ENCODE peak calls at places on chromosome 4, in eight cellular contexts. One of them, this sample, is unnamed.

GRCh38 chr4:127188847-127189246 is 443.9 kb upstream of the INTU start:
- DNase-seq in HFF-Myc: peak
- DNase-seq in left lung: no peak
- DNase-seq in thoracic aorta: no peak
- DNase-seq in heart right ventricle: no peak
- DNase-seq in heart left ventricle: no peak
- DNase-seq in PC-3: peak
- DNase-seq in foreskin fibroblast: no peak
- DNase-seq in this sample: no peak

GRCh38 chr4:98092833-98093439 is 50.3 kb downstream of the STPG2 start:
- DNase-seq in HFF-Myc: peak
- DNase-seq in left lung: no peak
- DNase-seq in thoracic aorta: no peak
- DNase-seq in heart right ventricle: no peak
- DNase-seq in heart left ventricle: no peak
- DNase-seq in PC-3: peak
- DNase-seq in foreskin fibroblast: peak
- DNase-seq in this sample: peak

GRCh38 chr4:164866817-164867490 is 10.0 kb upstream of the APELA start:
- DNase-seq in HFF-Myc: no peak
- DNase-seq in left lung: no peak
- DNase-seq in thoracic aorta: no peak
- DNase-seq in heart right ventricle: no peak
- DNase-seq in heart left ventricle: no peak
- DNase-seq in PC-3: no peak
- DNase-seq in foreskin fibroblast: no peak
- DNase-seq in this sample: no peak

GRCh38 chr4:22192302-22192645 is 243.7 kb upstream of the KCNIP4 start:
- DNase-seq in HFF-Myc: no peak
- DNase-seq in left lung: no peak
- DNase-seq in thoracic aorta: no peak
- DNase-seq in heart right ventricle: no peak
- DNase-seq in heart left ventricle: no peak
- DNase-seq in PC-3: no peak
- DNase-seq in foreskin fibroblast: no peak
- DNase-seq in this sample: no peak

GRCh38 chr4:184400375-184400870 is 73.9 kb downstream of the IRF2 start:
- DNase-seq in HFF-Myc: peak
- DNase-seq in left lung: no peak
- DNase-seq in thoracic aorta: peak
- DNase-seq in heart right ventricle: no peak
- DNase-seq in heart left ventricle: no peak
- DNase-seq in PC-3: peak
- DNase-seq in foreskin fibroblast: peak
- DNase-seq in this sample: peak

GRCh38 chr4:99811117-99811516 is 5.5 kb upstream of the DAPP1 start:
- DNase-seq in HFF-Myc: no peak
- DNase-seq in left lung: no peak
- DNase-seq in thoracic aorta: no peak
- DNase-seq in heart right ventricle: no peak
- DNase-seq in heart left ventricle: no peak
- DNase-seq in PC-3: no peak
- DNase-seq in foreskin fibroblast: no peak
- DNase-seq in this sample: no peak

GRCh38 chr4:129223955-129224354 is 128.0 kb downstream of the C4orf33 start:
- DNase-seq in HFF-Myc: no peak
- DNase-seq in left lung: no peak
- DNase-seq in thoracic aorta: no peak
- DNase-seq in heart right ventricle: no peak
- DNase-seq in heart left ventricle: no peak
- DNase-seq in PC-3: no peak
- DNase-seq in foreskin fibroblast: no peak
- DNase-seq in this sample: no peak

GRCh38 chr4:40887690-40888089 is 137.9 kb downstream of the NSUN7 start:
- DNase-seq in HFF-Myc: no peak
- DNase-seq in left lung: no peak
- DNase-seq in thoracic aorta: no peak
- DNase-seq in heart right ventricle: no peak
- DNase-seq in heart left ventricle: no peak
- DNase-seq in PC-3: no peak
- DNase-seq in foreskin fibroblast: peak
- DNase-seq in this sample: no peak

GRCh38 chr4:140485939-140486338 is 12.2 kb downstream of the MGAT4D start:
- DNase-seq in HFF-Myc: no peak
- DNase-seq in left lung: no peak
- DNase-seq in thoracic aorta: no peak
- DNase-seq in heart right ventricle: no peak
- DNase-seq in heart left ventricle: no peak
- DNase-seq in PC-3: no peak
- DNase-seq in foreskin fibroblast: no peak
- DNase-seq in this sample: no peak

GRCh38 chr4:52751349-52751911 is at the start of gene ERVMER34-1:
- DNase-seq in HFF-Myc: no peak
- DNase-seq in left lung: peak
- DNase-seq in thoracic aorta: no peak
- DNase-seq in heart right ventricle: peak
- DNase-seq in heart left ventricle: peak
- DNase-seq in PC-3: peak
- DNase-seq in foreskin fibroblast: peak
- DNase-seq in this sample: no peak

GRCh38 chr4:73751166-73751565 is 10.8 kb downstream of the CXCL8 start:
- DNase-seq in HFF-Myc: no peak
- DNase-seq in left lung: no peak
- DNase-seq in thoracic aorta: no peak
- DNase-seq in heart right ventricle: no peak
- DNase-seq in heart left ventricle: no peak
- DNase-seq in PC-3: no peak
- DNase-seq in foreskin fibroblast: no peak
- DNase-seq in this sample: no peak

GRCh38 chr4:20809796-20810195 is 109.5 kb downstream of the PACRGL start:
- DNase-seq in HFF-Myc: no peak
- DNase-seq in left lung: peak
- DNase-seq in thoracic aorta: no peak
- DNase-seq in heart right ventricle: no peak
- DNase-seq in heart left ventricle: no peak
- DNase-seq in PC-3: peak
- DNase-seq in foreskin fibroblast: no peak
- DNase-seq in this sample: no peak

GRCh38 chr4:6563935-6564645 is 10.9 kb upstream of the MAN2B2 start:
- DNase-seq in HFF-Myc: no peak
- DNase-seq in left lung: no peak
- DNase-seq in thoracic aorta: no peak
- DNase-seq in heart right ventricle: no peak
- DNase-seq in heart left ventricle: no peak
- DNase-seq in PC-3: no peak
- DNase-seq in foreskin fibroblast: no peak
- DNase-seq in this sample: no peak

GRCh38 chr4:7333024-7333780 is 101.5 kb downstream of the PSAPL1 start:
- DNase-seq in HFF-Myc: no peak
- DNase-seq in left lung: peak
- DNase-seq in thoracic aorta: no peak
- DNase-seq in heart right ventricle: no peak
- DNase-seq in heart left ventricle: peak
- DNase-seq in PC-3: no peak
- DNase-seq in foreskin fibroblast: no peak
- DNase-seq in this sample: no peak

GRCh38 chr4:113760094-113760851 is 1.3 kb downstream of the CAMK2D start:
- DNase-seq in HFF-Myc: no peak
- DNase-seq in left lung: peak
- DNase-seq in thoracic aorta: no peak
- DNase-seq in heart right ventricle: no peak
- DNase-seq in heart left ventricle: peak
- DNase-seq in PC-3: peak
- DNase-seq in foreskin fibroblast: no peak
- DNase-seq in this sample: peak

GRCh38 chr4:155761047-155761446 is 2.2 kb downstream of the GUCY1B1 start:
- DNase-seq in HFF-Myc: no peak
- DNase-seq in left lung: no peak
- DNase-seq in thoracic aorta: no peak
- DNase-seq in heart right ventricle: no peak
- DNase-seq in heart left ventricle: no peak
- DNase-seq in PC-3: no peak
- DNase-seq in foreskin fibroblast: no peak
- DNase-seq in this sample: no peak

GRCh38 chr4:155757745-155758265 is 1.0 kb upstream of the GUCY1B1 start:
- DNase-seq in HFF-Myc: no peak
- DNase-seq in left lung: no peak
- DNase-seq in thoracic aorta: no peak
- DNase-seq in heart right ventricle: no peak
- DNase-seq in heart left ventricle: no peak
- DNase-seq in PC-3: no peak
- DNase-seq in foreskin fibroblast: no peak
- DNase-seq in this sample: no peak

GRCh38 chr4:155761916-155762315 is 3.1 kb downstream of the GUCY1B1 start:
- DNase-seq in HFF-Myc: no peak
- DNase-seq in left lung: no peak
- DNase-seq in thoracic aorta: no peak
- DNase-seq in heart right ventricle: no peak
- DNase-seq in heart left ventricle: no peak
- DNase-seq in PC-3: no peak
- DNase-seq in foreskin fibroblast: no peak
- DNase-seq in this sample: no peak

GRCh38 chr4:155759372-155760252 is 791 bp downstream of the GUCY1B1 start:
- DNase-seq in HFF-Myc: no peak
- DNase-seq in left lung: peak
- DNase-seq in thoracic aorta: peak
- DNase-seq in heart right ventricle: peak
- DNase-seq in heart left ventricle: peak
- DNase-seq in PC-3: peak
- DNase-seq in foreskin fibroblast: no peak
- DNase-seq in this sample: no peak

GRCh38 chr4:155758500-155759371 is at the start of gene GUCY1B1:
- DNase-seq in HFF-Myc: peak
- DNase-seq in left lung: peak
- DNase-seq in thoracic aorta: peak
- DNase-seq in heart right ventricle: peak
- DNase-seq in heart left ventricle: peak
- DNase-seq in PC-3: peak
- DNase-seq in foreskin fibroblast: peak
- DNase-seq in this sample: peak
- TF ChIP-seq CTCF in HFF-Myc: no peak
- TF ChIP-seq CTCF in left lung: peak
- TF ChIP-seq CTCF in thoracic aorta: peak
- TF ChIP-seq CTCF in heart right ventricle: peak
- TF ChIP-seq CTCF in heart left ventricle: peak
- TF ChIP-seq CTCF in PC-3: peak
- TF ChIP-seq CTCF in foreskin fibroblast: no peak
- TF ChIP-seq CTCF in this sample: peak

DNA sequence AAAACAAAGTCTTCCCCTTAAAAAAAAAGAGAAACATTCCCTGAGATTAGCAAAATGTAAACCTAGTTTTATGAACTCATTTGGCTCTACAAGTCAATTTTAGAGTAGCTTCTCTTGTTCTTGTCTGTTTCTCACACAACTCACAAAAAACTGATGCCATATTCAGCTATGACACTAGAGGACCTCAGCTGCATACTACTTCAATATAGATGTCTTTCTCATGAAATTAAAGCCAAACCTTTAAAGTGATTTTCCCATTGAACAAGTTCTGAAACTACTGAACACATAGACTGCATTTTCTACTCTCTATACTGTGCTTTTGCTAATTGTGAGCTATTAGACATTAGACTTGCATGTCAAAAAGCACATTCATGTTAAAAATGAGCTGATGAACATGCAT is 49.8 kb downstream of the TBCK start:
- DNase-seq in HFF-Myc: peak
- DNase-seq in left lung: no peak
- DNase-seq in thoracic aorta: no peak
- DNase-seq in heart right ventricle: no peak
- DNase-seq in heart left ventricle: no peak
- DNase-seq in PC-3: peak
- DNase-seq in foreskin fibroblast: no peak
- DNase-seq in this sample: peak
- TF ChIP-seq CTCF in HFF-Myc: peak
- TF ChIP-seq CTCF in left lung: peak
- TF ChIP-seq CTCF in thoracic aorta: peak
- TF ChIP-seq CTCF in heart right ventricle: peak
- TF ChIP-seq CTCF in heart left ventricle: peak
- TF ChIP-seq CTCF in PC-3: peak
- TF ChIP-seq CTCF in foreskin fibroblast: peak
- TF ChIP-seq CTCF in this sample: peak

DNA sequence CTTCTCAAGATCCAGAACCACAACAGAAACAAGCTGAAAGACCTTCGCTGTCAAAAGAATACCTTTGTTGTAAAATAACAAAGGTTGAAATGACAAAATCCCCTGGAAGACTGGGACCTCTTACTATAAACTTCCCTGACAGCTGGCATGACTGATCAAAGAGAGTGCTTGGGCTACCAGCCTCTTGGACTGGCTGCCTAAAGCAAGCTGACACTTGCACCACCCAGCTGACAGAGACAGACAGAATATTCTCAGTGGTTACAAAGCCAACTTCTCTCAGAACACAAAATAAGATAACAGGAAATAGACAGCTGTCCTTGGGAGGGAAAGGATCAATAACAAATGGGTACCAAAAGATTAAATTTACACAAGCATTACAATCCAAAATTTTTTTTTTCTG is 241.7 kb upstream of the SPOCK3 start:
- DNase-seq in HFF-Myc: no peak
- DNase-seq in left lung: no peak
- DNase-seq in thoracic aorta: no peak
- DNase-seq in heart right ventricle: no peak
- DNase-seq in heart left ventricle: no peak
- DNase-seq in PC-3: no peak
- DNase-seq in foreskin fibroblast: no peak
- DNase-seq in this sample: no peak
- TF ChIP-seq CTCF in HFF-Myc: no peak
- TF ChIP-seq CTCF in left lung: no peak
- TF ChIP-seq CTCF in thoracic aorta: no peak
- TF ChIP-seq CTCF in heart right ventricle: no peak
- TF ChIP-seq CTCF in heart left ventricle: no peak
- TF ChIP-seq CTCF in PC-3: no peak
- TF ChIP-seq CTCF in foreskin fibroblast: no peak
- TF ChIP-seq CTCF in this sample: no peak

GRCh38 chr4:137825505-137825904 is 293.2 kb upstream of the PCDH18 start:
- DNase-seq in HFF-Myc: no peak
- DNase-seq in left lung: no peak
- DNase-seq in thoracic aorta: no peak
- DNase-seq in heart right ventricle: no peak
- DNase-seq in heart left ventricle: no peak
- DNase-seq in PC-3: no peak
- DNase-seq in foreskin fibroblast: no peak
- DNase-seq in this sample: no peak

GRCh38 chr4:137823007-137823406 is 290.7 kb upstream of the PCDH18 start:
- DNase-seq in HFF-Myc: no peak
- DNase-seq in left lung: no peak
- DNase-seq in thoracic aorta: no peak
- DNase-seq in heart right ventricle: no peak
- DNase-seq in heart left ventricle: no peak
- DNase-seq in PC-3: no peak
- DNase-seq in foreskin fibroblast: no peak
- DNase-seq in this sample: no peak

DNA sequence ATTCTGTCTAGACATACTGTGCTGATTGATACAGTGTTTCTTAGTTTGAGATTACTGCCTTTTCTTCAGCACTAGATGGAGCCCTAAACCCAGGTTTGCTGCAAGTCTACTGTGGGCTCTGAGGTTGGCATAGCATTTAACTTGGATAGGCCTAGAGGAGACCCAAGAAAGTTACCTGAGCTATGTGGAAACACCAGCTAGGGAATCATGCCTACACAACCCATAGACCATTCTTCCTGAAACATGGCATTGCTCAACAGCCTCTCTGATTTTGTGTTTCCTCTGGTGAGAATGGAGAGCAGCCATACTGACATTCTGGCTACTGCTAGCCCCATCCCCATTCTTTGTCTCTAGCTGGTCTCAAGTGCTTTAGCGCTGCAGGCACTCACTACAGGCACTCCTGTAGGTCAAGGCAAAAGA is 287.7 kb upstream of the PCDH18 start:
- DNase-seq in HFF-Myc: peak
- DNase-seq in left lung: no peak
- DNase-seq in thoracic aorta: no peak
- DNase-seq in heart right ventricle: no peak
- DNase-seq in heart left ventricle: no peak
- DNase-seq in PC-3: peak
- DNase-seq in foreskin fibroblast: peak
- DNase-seq in this sample: peak
- TF ChIP-seq CTCF in HFF-Myc: peak
- TF ChIP-seq CTCF in left lung: no peak
- TF ChIP-seq CTCF in thoracic aorta: no peak
- TF ChIP-seq CTCF in heart right ventricle: peak
- TF ChIP-seq CTCF in heart left ventricle: peak
- TF ChIP-seq CTCF in PC-3: peak
- TF ChIP-seq CTCF in foreskin fibroblast: peak
- TF ChIP-seq CTCF in this sample: peak

This sample was measured in HFFc6.